ENCODE peak calls at places on chromosome 16, in seven cellular contexts. Q is neural crest cell, V is ELF-1, I is ACHN, A is mucosa of descending colon, U is glutamatergic neuron, O is amniotic epithelial cell. K is an unnamed sample.

GRCh38 chr16:23753908-23754593 is 775 bp upstream of the CHP2 start:
- DNase-seq in V (peak), I (no peak), O (no peak), Q (no peak), U (no peak), A (no peak), K (no peak)

GRCh38 chr16:56625943-56626654 is 518 bp downstream of the MT1E start:
- DNase-seq in V (no peak), A (peak), Q (no peak), O (peak), I (peak), U (no peak), K (peak)

GRCh38 chr16:87792205-87792565 is 26.4 kb upstream of the KLHDC4 start:
- DNase-seq in A (no peak), U (no peak), V (no peak), I (no peak), Q (no peak), O (no peak), K (no peak)

GRCh38 chr16:82344157-82344556 is 174.1 kb upstream of the MPHOSPH6 start:
- DNase-seq in Q (no peak), A (peak), U (no peak), V (no peak), O (no peak), I (peak), K (peak)

GRCh38 chr16:82945420-82946096 is 318.8 kb downstream of the CDH13 start:
- DNase-seq in Q (no peak), V (no peak), I (no peak), O (no peak), U (no peak), A (no peak), K (no peak)

GRCh38 chr16:88519240-88519639 is 51.0 kb upstream of the ZC3H18 start:
- DNase-seq in I (no peak), Q (no peak), V (no peak), O (no peak), U (no peak), A (no peak), K (no peak)

GRCh38 chr16:21097151-21097550 is 53.5 kb downstream of the DNAH3 start:
- DNase-seq in A (no peak), O (peak), V (no peak), Q (no peak), U (no peak), I (peak), K (peak)

GRCh38 chr16:51542856-51543510 is 391.9 kb upstream of the SALL1 start:
- DNase-seq in Q (peak), A (no peak), U (peak), I (no peak), V (no peak), O (no peak), K (no peak)